ENCODE peak calls at places on chromosomes 7 and 10, in ten cellular contexts. G is brain microvascular endothelial cell, N is dorsolateral prefrontal cortex, Y is K562, F is neural progenitor cell, A is uterus, W is SJCRH30, Q is cardiac fibroblast, B is SJSA1, M is upper lobe of right lung. I is an unnamed sample.

GRCh38 chr7:34091330-34091917 is 186.1 kb downstream of the BMPER start:
- DNase-seq in B (peak; percentile 27), G (peak; percentile 74), W (peak; percentile 76), Y (peak; percentile 8), A (no peak), N (no peak), M (no peak), F (peak; percentile 63), Q (peak; percentile 71), I (no peak)

GRCh38 chr7:39083781-39084180 is 106.1 kb downstream of the POU6F2 start:
- DNase-seq in Q (no peak), Y (no peak), G (no peak), N (no peak), W (no peak), F (no peak), B (no peak), A (no peak), M (no peak), I (no peak)

GRCh38 chr7:111047595-111047994 is 43.3 kb upstream of the LRRN3 start:
- DNase-seq in A (no peak), F (no peak), G (no peak), Q (no peak), W (no peak), N (no peak), B (no peak), Y (no peak), M (no peak), I (no peak)

GRCh38 chr10:113386005-113386404 is 166.8 kb upstream of the HABP2 start:
- DNase-seq in M (no peak), G (peak; percentile 42), N (no peak), B (peak; percentile 16), A (no peak), F (no peak), Q (peak; percentile 23), Y (no peak), W (peak; percentile 39), I (peak; percentile 5)

GRCh38 chr10:128530301-128530700 is 404.1 kb upstream of the MKI67 start:
- DNase-seq in M (no peak), W (no peak), G (no peak), B (no peak), A (no peak), Y (peak; percentile 19), F (no peak), Q (peak; percentile 19), N (no peak), I (no peak)

GRCh38 chr10:79274279-79275104 is 72.8 kb upstream of the PPIF start:
- DNase-seq in N (peak; percentile 95), M (peak; percentile 86), B (no peak), W (no peak), Y (no peak), Q (peak; percentile 53), A (peak; percentile 75), G (no peak), F (no peak), I (no peak)

GRCh38 chr10:128087884-128088695 is 38.1 kb downstream of the MKI67 start:
- DNase-seq in B (no peak), W (peak; percentile 78), Y (peak; percentile 19), Q (no peak), F (no peak), A (no peak), M (no peak), N (no peak), G (no peak), I (no peak)

GRCh38 chr7:115707236-115707635 is 323.3 kb downstream of the TFEC start:
- DNase-seq in Y (no peak), F (peak; percentile 24), W (peak; percentile 35), N (no peak), G (no peak), B (no peak), A (no peak), Q (peak; percentile 10), M (no peak), I (no peak)

GRCh38 chr7:51288896-51289607 is 27.6 kb downstream of the COBL start:
- DNase-seq in Y (no peak), W (no peak), G (no peak), M (no peak), B (no peak), Q (no peak), N (no peak), A (no peak), F (no peak), I (no peak)
- H3K4me3 ChIP-seq in Y (no peak overlapping the region), W (no peak overlapping the region), G (no peak overlapping the region), M (no peak overlapping the region), B (no peak overlapping the region), Q (no peak overlapping the region), N (peak overlapping the region; percentile 19), A (no peak overlapping the region), F (no peak overlapping the region), I (no peak overlapping the region)

DNA sequence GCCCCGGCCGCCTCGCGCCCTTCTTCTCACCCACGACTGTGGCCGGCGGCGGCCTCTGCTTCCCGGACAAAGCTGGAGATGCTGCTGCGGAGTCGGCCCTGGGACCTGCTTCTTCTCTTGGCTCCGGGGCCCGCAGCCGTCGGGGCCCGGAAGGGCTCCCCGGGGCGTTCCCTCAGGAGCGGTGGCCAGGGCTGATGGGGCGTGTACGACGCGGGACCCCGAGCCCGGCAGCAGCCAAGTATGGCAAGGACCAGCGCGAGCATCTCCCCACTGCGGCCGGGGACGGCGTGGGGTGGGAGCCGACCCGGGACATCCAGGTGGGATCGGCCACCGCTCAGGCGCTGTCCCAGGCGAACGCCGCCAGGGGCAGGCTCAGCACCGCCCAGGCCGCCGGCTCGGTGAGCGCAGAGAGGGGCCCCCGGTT is 27.6 kb upstream of the BMS1 start:
- DNase-seq in G (no peak), Y (no peak), Q (no peak), M (no peak), W (no peak), A (no peak), F (peak; percentile 42), N (no peak), B (no peak), I (no peak)
- H3K4me3 ChIP-seq in G (no peak overlapping the region), Y (no peak overlapping the region), Q (peak overlapping the region; percentile 45), M (peak overlapping the region; percentile 52), W (peak overlapping the region; percentile 61), A (peak overlapping the region; percentile 48), F (peak overlapping the region; percentile 51), N (peak overlapping the region; percentile 61), B (no peak overlapping the region), I (peak overlapping the region; percentile 47)

GRCh38 chr7:142808802-142809583 is 38.2 kb downstream of the PRSS2 start:
- DNase-seq in N (no peak), Q (no peak), G (peak; percentile 90), F (no peak), M (no peak), A (no peak), B (no peak), Y (peak; percentile 70), W (no peak), I (no peak)

GRCh38 chr7:142808461-142808801 is 37.7 kb downstream of the PRSS2 start:
- DNase-seq in Y (no peak), F (no peak), N (no peak), W (no peak), G (no peak), M (no peak), Q (no peak), B (no peak), A (no peak), I (no peak)

GRCh38 chr7:142807855-142808460 is 37.2 kb downstream of the PRSS2 start:
- DNase-seq in B (no peak), N (no peak), M (no peak), Y (peak; percentile 39), A (no peak), G (peak; percentile 93), Q (no peak), W (no peak), F (no peak), I (no peak)

GRCh38 chr7:142811154-142811737 is 40.5 kb downstream of the PRSS2 start:
- DNase-seq in F (peak; percentile 82), A (no peak), W (peak; percentile 65), B (peak; percentile 39), Q (peak; percentile 66), M (no peak), G (peak; percentile 73), Y (peak; percentile 76), N (no peak), I (no peak)

DNA sequence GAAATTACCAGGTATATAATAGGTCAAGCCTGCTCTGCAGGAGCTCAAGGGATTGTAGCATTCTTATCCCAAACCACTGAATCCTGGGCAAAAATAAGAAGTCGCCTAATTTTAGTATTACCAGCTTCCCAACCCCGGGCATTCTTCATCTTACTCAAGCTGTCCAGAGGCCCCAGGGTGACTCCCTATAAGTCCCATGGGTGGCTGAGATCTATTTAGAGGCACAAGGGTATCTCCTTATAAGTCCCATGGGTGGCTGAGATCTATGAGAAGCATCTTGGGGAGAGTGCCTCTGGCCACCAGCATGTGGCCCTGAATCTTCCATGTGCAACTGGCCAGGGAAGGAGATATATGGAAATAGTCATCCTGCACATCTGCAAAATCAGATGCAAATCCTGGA is 38.9 kb downstream of the PRSS2 start:
- DNase-seq in W (no peak), Q (no peak), N (no peak), B (no peak), G (no peak), F (no peak), M (no peak), A (no peak), Y (no peak), I (no peak)
- H3K4me3 ChIP-seq in W (no peak overlapping the region), Q (no peak overlapping the region), N (no peak overlapping the region), B (no peak overlapping the region), G (no peak overlapping the region), F (no peak overlapping the region), M (no peak overlapping the region), A (no peak overlapping the region), Y (no peak overlapping the region), I (no peak overlapping the region)

GRCh38 chr10:34808789-34809745 is 6.0 kb downstream of the PARD3 start:
- DNase-seq in W (peak; percentile 60), A (no peak), Q (peak; percentile 30), G (no peak), N (peak; percentile 47), Y (no peak), F (peak; percentile 75), M (no peak), B (peak; percentile 37), I (no peak)

GRCh38 chr10:34808336-34808735 is 6.8 kb downstream of the PARD3 start:
- DNase-seq in B (no peak), M (no peak), N (no peak), W (no peak), Y (no peak), Q (no peak), G (no peak), A (no peak), F (no peak), I (no peak)

GRCh38 chr10:34811968-34812514 is 3.1 kb downstream of the PARD3 start:
- DNase-seq in A (no peak), Q (peak; percentile 67), M (no peak), W (no peak), B (no peak), Y (no peak), N (no peak), G (no peak), F (no peak), I (no peak)

GRCh38 chr10:34811126-34811967 is 3.7 kb downstream of the PARD3 start:
- DNase-seq in Q (no peak), A (no peak), B (no peak), F (peak; percentile 46), W (no peak), N (no peak), M (no peak), G (no peak), Y (no peak), I (no peak)

DNA sequence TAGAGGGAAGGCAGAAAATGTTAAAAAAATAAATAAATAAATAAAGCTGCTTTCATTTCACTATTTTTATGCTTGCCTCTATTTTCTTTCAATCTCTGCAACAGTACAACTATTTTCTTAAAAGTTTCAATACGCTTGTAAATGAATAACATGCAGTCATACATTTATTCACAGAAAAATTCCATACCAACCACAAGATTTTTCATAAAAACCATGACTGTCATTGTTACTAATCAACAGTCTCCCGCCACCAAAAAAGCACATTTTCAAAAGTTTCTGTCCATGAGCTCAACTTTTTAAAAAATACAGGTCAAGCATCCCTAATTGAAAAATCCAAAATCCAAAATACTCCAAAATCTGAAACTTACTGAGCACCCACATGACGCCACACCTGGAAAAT is 5.3 kb downstream of the PARD3 start:
- DNase-seq in M (no peak), Q (no peak), B (no peak), F (no peak), Y (no peak), G (no peak), W (no peak), A (no peak), N (no peak), I (no peak)
- H3K4me3 ChIP-seq in M (no peak overlapping the region), Q (no peak overlapping the region), B (no peak overlapping the region), F (no peak overlapping the region), Y (no peak overlapping the region), G (peak overlapping the region; percentile 50), W (no peak overlapping the region), A (no peak overlapping the region), N (peak overlapping the region; percentile 44), I (peak overlapping the region; percentile 43)